ENCODE peak calls at places on chromosomes 12 and 14, in six cellular contexts. Q is cardiac muscle cell, U is psoas muscle, P is adipocyte, V is transverse colon, G is bronchial epithelial cell. X is an unnamed sample.

GRCh38 chr12:3336606-3337311 is 154.2 kb upstream of the PRMT8 start:
- DNase-seq in Q (no peak), U (no peak), P (no peak), V (no peak), G (peak; percentile 70), X (no peak)

GRCh38 chr12:132174703-132175490 is 30.6 kb downstream of the NOC4L start:
- DNase-seq in Q (no peak), U (peak; percentile 38), P (no peak), V (no peak), G (peak; percentile 5), X (no peak)

GRCh38 chr14:59325906-59326305 is 137.4 kb downstream of the DAAM1 start:
- DNase-seq in Q (no peak), U (no peak), P (no peak), V (no peak), G (no peak), X (no peak)

GRCh38 chr12:84889818-84890217 is 22.8 kb downstream of the SLC6A15 start:
- DNase-seq in Q (no peak), U (no peak), P (no peak), V (no peak), G (peak; percentile 50), X (no peak)

GRCh38 chr12:106369624-106370346 is 12.2 kb downstream of the POLR3B start:
- DNase-seq in Q (no peak), U (no peak), P (peak; percentile 69), V (no peak), G (peak; percentile 96), X (peak; percentile 68)

GRCh38 chr14:93752980-93753561 is 35.2 kb downstream of the PRIMA1 start:
- DNase-seq in Q (no peak), U (no peak), P (no peak), V (no peak), G (no peak), X (no peak)

GRCh38 chr12:122835693-122836026 is 403 bp downstream of the HIP1R start:
- DNase-seq in Q (peak; percentile 63), U (no peak), P (no peak), V (peak; percentile 50), G (no peak), X (no peak)

GRCh38 chr12:497501-498160 is 37.9 kb downstream of the B4GALNT3 start:
- DNase-seq in Q (no peak), U (no peak), P (no peak), V (no peak), G (peak; percentile 23), X (no peak)

GRCh38 chr12:56943878-56944277 is 9.7 kb upstream of the SDR9C7 start:
- DNase-seq in Q (no peak), U (no peak), P (no peak), V (no peak), G (no peak), X (no peak)

GRCh38 chr14:22794533-22794932 is 20.7 kb downstream of the SLC7A7 start:
- DNase-seq in Q (no peak), U (no peak), P (no peak), V (peak; percentile 30), G (no peak), X (no peak)

GRCh38 chr14:58239259-58240210 is 5.1 kb upstream of the PSMA3 start:
- DNase-seq in Q (peak; percentile 71), U (peak; percentile 79), P (peak; percentile 89), V (peak; percentile 79), G (peak; percentile 46), X (no peak)

GRCh38 chr14:68686724-68687123 is 106.1 kb downstream of the ZFP36L1 start:
- DNase-seq in Q (no peak), U (no peak), P (no peak), V (no peak), G (no peak), X (no peak)

GRCh38 chr12:71556881-71557280 is 106.8 kb downstream of the ZFC3H1 start:
- DNase-seq in Q (no peak), U (no peak), P (peak; percentile 76), V (no peak), G (peak; percentile 93), X (peak; percentile 77)

GRCh38 chr14:56555921-56556570 is 23.6 kb upstream of the TMEM260 start:
- DNase-seq in Q (peak; percentile 35), U (no peak), P (peak; percentile 64), V (no peak), G (peak; percentile 72), X (no peak)

GRCh38 chr14:73988065-73988464 is 31.0 kb downstream of the ENTPD5 start:
- DNase-seq in Q (no peak), U (no peak), P (no peak), V (no peak), G (no peak), X (no peak)

GRCh38 chr12:49104822-49105221 is 5.8 kb downstream of the LMBR1L start:
- DNase-seq in Q (no peak), U (no peak), P (no peak), V (no peak), G (no peak), X (no peak)

GRCh38 chr12:65497645-65498044 is 219.2 kb downstream of the MSRB3 start:
- DNase-seq in Q (no peak), U (no peak), P (peak; percentile 71), V (no peak), G (no peak), X (no peak)

DNA sequence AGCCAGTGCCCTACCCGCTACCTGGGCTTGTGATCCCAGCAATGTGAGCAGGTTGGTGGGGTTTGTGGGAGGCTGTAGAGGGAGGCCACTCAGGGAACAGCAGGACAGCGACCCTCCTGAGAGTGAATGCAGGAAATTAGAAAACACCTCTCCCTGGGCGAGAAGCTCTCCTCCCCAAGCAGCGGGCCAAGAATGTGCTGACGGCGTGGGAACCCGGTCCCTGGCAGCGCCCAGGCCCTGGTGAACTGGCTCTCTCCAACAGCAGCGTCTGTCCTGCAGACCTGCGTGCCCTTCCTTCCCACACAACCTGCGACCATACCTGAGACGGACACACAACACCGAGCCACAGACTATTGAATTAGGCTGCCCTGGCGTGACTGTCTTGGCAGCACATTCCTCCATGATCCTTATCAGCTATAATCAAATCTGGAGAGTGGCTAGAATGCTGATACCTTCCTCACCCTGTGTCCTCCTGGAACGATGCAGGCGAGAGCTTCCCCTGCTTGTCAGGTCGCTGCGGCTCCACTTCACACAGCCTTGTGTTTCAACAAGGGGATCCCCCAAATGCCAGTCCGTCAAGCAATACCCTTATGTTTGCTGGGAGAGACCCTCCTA is 114.8 kb upstream of the GSC start:
- DNase-seq in Q (no peak), U (no peak), P (no peak), V (no peak), G (no peak), X (no peak)
- H3K27me3 ChIP-seq in Q (peaks cover 3% of the 10 kb centered on the region), U (peaks cover 3% of the 10 kb centered on the region), P (peaks cover 29% of the 10 kb centered on the region), V (no peaks in the 10 kb centered on the region), G (no peaks in the 10 kb centered on the region), X (no peaks in the 10 kb centered on the region)

DNA sequence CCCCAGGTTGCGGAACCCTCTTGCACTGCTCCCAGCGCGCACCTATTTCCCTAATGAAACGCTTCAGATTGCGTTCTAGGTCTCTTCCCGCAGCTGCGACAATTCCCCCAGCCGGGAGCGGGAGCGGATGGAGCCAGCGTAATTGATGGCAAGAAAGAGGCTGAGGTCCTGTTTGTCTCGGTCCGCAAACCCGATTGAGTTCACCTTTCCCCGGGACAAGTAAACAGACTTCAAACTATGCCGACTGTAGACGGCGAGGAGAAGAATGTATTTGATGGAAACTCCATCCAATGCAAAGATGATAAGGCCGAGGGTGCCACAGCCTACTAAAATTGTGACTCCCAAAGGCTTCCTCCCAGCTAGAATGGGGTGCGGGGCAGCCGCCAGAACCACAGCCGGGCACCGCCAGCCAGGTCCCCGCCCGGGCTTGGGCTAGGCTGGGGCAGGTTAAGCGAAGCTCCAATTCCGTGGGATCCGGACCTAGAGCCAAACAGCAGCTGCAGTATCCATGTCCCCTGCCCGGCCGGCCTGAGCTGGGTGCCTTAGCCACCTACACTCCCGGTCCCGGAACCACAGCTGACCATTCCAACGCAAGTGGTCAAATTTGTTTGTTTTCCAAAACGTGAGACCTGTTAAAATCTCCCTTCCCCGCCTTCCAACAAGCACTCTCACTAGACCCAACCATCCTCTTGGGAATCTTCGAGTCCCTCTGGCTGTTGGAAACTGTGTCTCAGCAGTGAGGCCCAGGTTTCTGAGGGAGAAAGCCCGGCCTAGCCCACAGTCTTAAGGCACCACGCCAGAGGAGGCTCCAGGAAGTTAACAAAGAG is 5.5 kb downstream of the NKX2-1 start:
- DNase-seq in Q (no peak), U (no peak), P (no peak), V (no peak), G (no peak), X (no peak)
- H3K27me3 ChIP-seq in Q (peaks cover 100% of the 10 kb centered on the region), U (peaks cover 100% of the 10 kb centered on the region), P (peaks cover 92% of the 10 kb centered on the region), V (peaks cover 98% of the 10 kb centered on the region), G (peaks cover 33% of the 10 kb centered on the region), X (peaks cover 66% of the 10 kb centered on the region)

DNA sequence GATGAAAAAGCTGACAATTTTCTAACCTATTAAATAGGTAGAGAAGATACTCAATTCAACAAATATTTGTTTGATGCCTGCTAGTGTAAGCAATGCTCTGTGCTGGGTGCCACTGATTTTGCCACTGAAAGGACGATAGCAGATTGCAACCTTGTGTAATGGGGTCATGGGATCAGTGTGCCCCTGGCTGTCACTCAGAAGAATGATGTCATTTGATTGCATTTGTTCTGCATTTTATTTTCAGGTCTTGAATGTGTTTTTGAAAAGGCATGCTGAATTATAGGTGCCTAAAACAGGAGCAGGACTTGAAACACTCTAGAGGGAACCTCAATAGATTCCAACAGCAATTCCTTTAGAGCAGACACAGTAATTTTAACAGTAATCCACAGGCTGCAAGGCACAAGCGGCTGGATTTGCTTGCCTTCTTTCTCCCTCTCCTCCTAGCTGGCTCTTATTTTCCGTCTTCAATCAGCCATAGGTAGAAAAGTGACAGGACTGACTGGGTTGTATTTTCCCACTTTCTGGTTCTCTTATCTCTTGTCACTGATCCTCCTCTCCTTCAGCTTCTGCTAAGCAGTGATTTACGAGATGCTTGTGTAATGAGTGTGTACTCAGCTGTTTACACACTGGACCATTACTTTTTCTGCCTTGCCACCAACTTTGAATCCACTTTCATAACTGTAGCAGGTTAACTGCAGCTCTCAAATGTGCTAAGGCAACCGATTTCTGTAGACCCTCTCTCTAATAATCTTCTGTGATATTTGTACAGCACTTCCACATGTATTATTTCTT is 4.1 kb downstream of the PLXNC1 start:
- DNase-seq in Q (no peak), U (no peak), P (no peak), V (no peak), G (no peak), X (no peak)
- H3K27me3 ChIP-seq in Q (peaks cover 67% of the 10 kb centered on the region), U (peaks cover 22% of the 10 kb centered on the region), P (peaks cover 40% of the 10 kb centered on the region), V (peaks cover 34% of the 10 kb centered on the region), G (peaks cover 30% of the 10 kb centered on the region), X (peaks cover 30% of the 10 kb centered on the region)

GRCh38 chr14:37592288-37593274 is 2.5 kb downstream of the FOXA1 start:
- DNase-seq in Q (no peak), U (no peak), P (no peak), V (peak; percentile 31), G (peak; percentile 29), X (no peak)

GRCh38 chr14:37591311-37591940 is 3.6 kb downstream of the FOXA1 start:
- DNase-seq in Q (no peak), U (no peak), P (no peak), V (peak; percentile 51), G (peak; percentile 59), X (no peak)

GRCh38 chr14:37590096-37590809 is 4.8 kb downstream of the FOXA1 start:
- DNase-seq in Q (no peak), U (no peak), P (no peak), V (no peak), G (peak; percentile 62), X (no peak)

GRCh38 chr14:37590810-37591139 is 4.3 kb downstream of the FOXA1 start:
- DNase-seq in Q (no peak), U (no peak), P (no peak), V (no peak), G (no peak), X (no peak)

DNA sequence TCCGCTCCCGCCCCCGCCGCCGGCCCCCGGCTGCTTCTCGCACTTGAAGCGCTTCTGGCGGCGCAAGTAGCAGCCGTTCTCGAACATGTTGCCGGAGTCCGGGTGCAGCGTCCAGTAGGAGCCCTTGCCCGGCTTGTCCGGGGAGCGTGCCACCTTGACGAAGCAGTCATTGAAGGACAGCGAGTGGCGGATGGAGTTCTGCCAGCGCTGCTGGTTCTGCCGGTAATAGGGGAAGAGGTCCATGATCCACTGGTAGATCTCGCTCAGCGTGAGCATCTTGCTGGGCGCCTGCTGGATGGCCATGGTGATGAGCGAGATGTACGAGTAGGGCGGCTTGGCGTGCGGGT is 3.1 kb downstream of the FOXA1 start:
- DNase-seq in Q (no peak), U (no peak), P (no peak), V (peak; percentile 36), G (peak; percentile 39), X (no peak)
- H3K27me3 ChIP-seq in Q (peaks cover 99% of the 10 kb centered on the region), U (peaks cover 98% of the 10 kb centered on the region), P (peaks cover 80% of the 10 kb centered on the region), V (peaks cover 97% of the 10 kb centered on the region), G (no peaks in the 10 kb centered on the region), X (peaks cover 54% of the 10 kb centered on the region)

X was measured in BJ.